ENCODE peak calls at places on chromosome 11, in nine cellular contexts. V is COR-L47; M is M059J; P is NCI-H446; K is HT1080; J is activated T-helper 1 cell treated with anti-CD3 and anti-CD28 coated beads, Interleukin-12 subunit alpha, Interleukin-12 subunit beta, Interleukin-2, Interleukin-4 antibody, amounts not matched to agents 30 ng/mL and 10 ng/mL and 1 ng/mL, durations not matched to agents 14 hours and 24 hours and 36 hours; C is NCI-H1417; D is stimulated activated CD8-positive, alpha-beta memory T cell treated with anti-CD3 and anti-CD28 coated beads, Interleukin-15, amount 100 ng/mL, for 4 hours; W is nephron progenitor cell. B is an unnamed sample.

GRCh38 chr11:71256080-71256479 is 3.7 kb upstream of the SHANK2 start:
- DNase-seq in K (no peak), M (no peak), W (no peak), C (no peak), P (no peak), J (no peak), D (no peak), V (no peak), B (no peak)

GRCh38 chr11:17859552-17859951 is 125.0 kb downstream of the KCNC1 start:
- DNase-seq in C (no peak), W (no peak), V (no peak), M (no peak), K (no peak), D (no peak), J (no peak), P (no peak), B (no peak)

GRCh38 chr11:44916316-44916715 is 34.4 kb downstream of the TP53I11 start:
- DNase-seq in D (no peak), K (no peak), V (no peak), M (no peak), J (no peak), C (no peak), P (no peak), W (no peak), B (no peak)

GRCh38 chr11:74720596-74721478 is 10.4 kb downstream of the CHRDL2 start:
- DNase-seq in J (no peak), M (no peak), W (no peak), C (no peak), V (no peak), P (no peak), K (no peak), D (no peak), B (no peak)

GRCh38 chr11:7098235-7098832 is 9.5 kb downstream of the RBMXL2 start:
- DNase-seq in J (no peak), K (peak; percentile 43), M (peak; percentile 49), P (peak; percentile 47), V (peak; percentile 9), C (peak; percentile 60), D (no peak), W (peak; percentile 28), B (peak; percentile 19)

GRCh38 chr11:47260366-47260765 is 2.6 kb downstream of the NR1H3 start:
- DNase-seq in D (no peak), W (no peak), C (no peak), P (no peak), K (no peak), V (no peak), J (no peak), M (no peak), B (no peak)

GRCh38 chr11:122676638-122677037 is 21.1 kb downstream of the UBASH3B start:
- DNase-seq in P (no peak), J (no peak), M (peak; percentile 59), K (no peak), D (no peak), V (no peak), C (no peak), W (no peak), B (no peak)

GRCh38 chr11:11313902-11314692 is 39.0 kb downstream of the CSNK2A3 start:
- DNase-seq in M (no peak), C (no peak), K (no peak), V (no peak), J (no peak), D (no peak), P (no peak), W (no peak), B (no peak)

GRCh38 chr11:113673566-113674396 is 32.3 kb downstream of the TMPRSS5 start:
- DNase-seq in C (no peak), V (no peak), J (no peak), K (no peak), P (no peak), W (no peak), M (peak; percentile 63), D (no peak), B (no peak)

GRCh38 chr11:1204381-1205101 is 18.3 kb upstream of the MUC5B start:
- DNase-seq in M (no peak), J (no peak), P (no peak), W (no peak), K (no peak), V (no peak), D (no peak), C (no peak), B (no peak)

GRCh38 chr11:33891714-33892327 is at the start of gene LMO2:
- DNase-seq in W (no peak), D (no peak), V (peak; percentile 88), J (no peak), P (peak; percentile 88), C (peak; percentile 77), K (no peak), M (no peak), B (no peak)

GRCh38 chr11:59187587-59187986 is 15.7 kb downstream of the DTX4 start:
- DNase-seq in D (no peak), V (no peak), M (no peak), P (no peak), W (no peak), C (no peak), K (no peak), J (no peak), B (no peak)

B was measured in NCI-H1694 treated with DMSO at 0.1 percent for 48 hours.